ENCODE peak calls at places on chromosomes 2 and 18, in ten cellular contexts. One of them, this sample, is unnamed.

GRCh38 chr2:20382965-20383800 is 32.5 kb upstream of the PUM2 start:
- DNase-seq in GM23248: peak
- DNase-seq in amniotic stem cell: no peak
- DNase-seq in progenitor cell of endocrine pancreas: no peak
- DNase-seq in stimulated activated naive CD4-positive, alpha-beta T cell: no peak
- DNase-seq in T-helper 2 cell: no peak
- DNase-seq in immature natural killer cell: no peak
- DNase-seq in foreskin fibroblast: peak
- DNase-seq in trophoblast cell: no peak
- DNase-seq in activated gamma-delta T cell treated with anti-CD3 and anti-CD28 coated beads, Interleukin-2, amount 50 U/mL, for 16 hours: no peak
- DNase-seq in this sample: no peak

GRCh38 chr2:241869087-241869961 is at the start of gene RTP5:
- DNase-seq in GM23248: peak
- DNase-seq in amniotic stem cell: no peak
- DNase-seq in progenitor cell of endocrine pancreas: no peak
- DNase-seq in stimulated activated naive CD4-positive, alpha-beta T cell: no peak
- DNase-seq in T-helper 2 cell: no peak
- DNase-seq in immature natural killer cell: peak
- DNase-seq in foreskin fibroblast: no peak
- DNase-seq in trophoblast cell: no peak
- DNase-seq in activated gamma-delta T cell treated with anti-CD3 and anti-CD28 coated beads, Interleukin-2, amount 50 U/mL, for 16 hours: no peak
- DNase-seq in this sample: peak

GRCh38 chr2:233297076-233297475 is 10.5 kb upstream of the SAG start:
- DNase-seq in GM23248: no peak
- DNase-seq in amniotic stem cell: no peak
- DNase-seq in progenitor cell of endocrine pancreas: no peak
- DNase-seq in stimulated activated naive CD4-positive, alpha-beta T cell: no peak
- DNase-seq in T-helper 2 cell: no peak
- DNase-seq in immature natural killer cell: no peak
- DNase-seq in foreskin fibroblast: no peak
- DNase-seq in trophoblast cell: no peak
- DNase-seq in activated gamma-delta T cell treated with anti-CD3 and anti-CD28 coated beads, Interleukin-2, amount 50 U/mL, for 16 hours: no peak
- DNase-seq in this sample: no peak

GRCh38 chr2:46273225-46273863 is 23.9 kb upstream of the EPAS1 start:
- DNase-seq in GM23248: no peak
- DNase-seq in amniotic stem cell: no peak
- DNase-seq in progenitor cell of endocrine pancreas: no peak
- DNase-seq in stimulated activated naive CD4-positive, alpha-beta T cell: no peak
- DNase-seq in T-helper 2 cell: no peak
- DNase-seq in immature natural killer cell: no peak
- DNase-seq in foreskin fibroblast: no peak
- DNase-seq in trophoblast cell: no peak
- DNase-seq in activated gamma-delta T cell treated with anti-CD3 and anti-CD28 coated beads, Interleukin-2, amount 50 U/mL, for 16 hours: no peak
- DNase-seq in this sample: peak

GRCh38 chr18:36572135-36572856 is 256.5 kb downstream of the TPGS2 start:
- DNase-seq in GM23248: peak
- DNase-seq in amniotic stem cell: peak
- DNase-seq in progenitor cell of endocrine pancreas: peak
- DNase-seq in stimulated activated naive CD4-positive, alpha-beta T cell: no peak
- DNase-seq in T-helper 2 cell: no peak
- DNase-seq in immature natural killer cell: no peak
- DNase-seq in foreskin fibroblast: no peak
- DNase-seq in trophoblast cell: peak
- DNase-seq in activated gamma-delta T cell treated with anti-CD3 and anti-CD28 coated beads, Interleukin-2, amount 50 U/mL, for 16 hours: no peak
- DNase-seq in this sample: no peak

GRCh38 chr2:186734957-186735734 is 41.3 kb downstream of the FAM171B start:
- DNase-seq in GM23248: no peak
- DNase-seq in amniotic stem cell: no peak
- DNase-seq in progenitor cell of endocrine pancreas: no peak
- DNase-seq in stimulated activated naive CD4-positive, alpha-beta T cell: no peak
- DNase-seq in T-helper 2 cell: no peak
- DNase-seq in immature natural killer cell: no peak
- DNase-seq in foreskin fibroblast: no peak
- DNase-seq in trophoblast cell: no peak
- DNase-seq in activated gamma-delta T cell treated with anti-CD3 and anti-CD28 coated beads, Interleukin-2, amount 50 U/mL, for 16 hours: no peak
- DNase-seq in this sample: no peak

GRCh38 chr2:221088506-221088905 is 483.6 kb downstream of the EPHA4 start:
- DNase-seq in GM23248: no peak
- DNase-seq in amniotic stem cell: no peak
- DNase-seq in progenitor cell of endocrine pancreas: no peak
- DNase-seq in stimulated activated naive CD4-positive, alpha-beta T cell: no peak
- DNase-seq in T-helper 2 cell: no peak
- DNase-seq in immature natural killer cell: no peak
- DNase-seq in foreskin fibroblast: no peak
- DNase-seq in trophoblast cell: no peak
- DNase-seq in activated gamma-delta T cell treated with anti-CD3 and anti-CD28 coated beads, Interleukin-2, amount 50 U/mL, for 16 hours: no peak
- DNase-seq in this sample: no peak

GRCh38 chr2:234308073-234308813 is 188.6 kb downstream of the ARL4C start:
- DNase-seq in GM23248: no peak
- DNase-seq in amniotic stem cell: no peak
- DNase-seq in progenitor cell of endocrine pancreas: no peak
- DNase-seq in stimulated activated naive CD4-positive, alpha-beta T cell: no peak
- DNase-seq in T-helper 2 cell: no peak
- DNase-seq in immature natural killer cell: no peak
- DNase-seq in foreskin fibroblast: no peak
- DNase-seq in trophoblast cell: no peak
- DNase-seq in activated gamma-delta T cell treated with anti-CD3 and anti-CD28 coated beads, Interleukin-2, amount 50 U/mL, for 16 hours: no peak
- DNase-seq in this sample: no peak

GRCh38 chr2:186307871-186308270 is 178.2 kb upstream of the ZC3H15 start:
- DNase-seq in GM23248: no peak
- DNase-seq in amniotic stem cell: no peak
- DNase-seq in progenitor cell of endocrine pancreas: no peak
- DNase-seq in stimulated activated naive CD4-positive, alpha-beta T cell: no peak
- DNase-seq in T-helper 2 cell: no peak
- DNase-seq in immature natural killer cell: no peak
- DNase-seq in foreskin fibroblast: no peak
- DNase-seq in trophoblast cell: no peak
- DNase-seq in activated gamma-delta T cell treated with anti-CD3 and anti-CD28 coated beads, Interleukin-2, amount 50 U/mL, for 16 hours: no peak
- DNase-seq in this sample: no peak

GRCh38 chr18:65752625-65753325 is 2.0 kb downstream of the CDH7 start:
- DNase-seq in GM23248: no peak
- DNase-seq in amniotic stem cell: no peak
- DNase-seq in progenitor cell of endocrine pancreas: no peak
- DNase-seq in stimulated activated naive CD4-positive, alpha-beta T cell: no peak
- DNase-seq in T-helper 2 cell: no peak
- DNase-seq in immature natural killer cell: no peak
- DNase-seq in foreskin fibroblast: no peak
- DNase-seq in trophoblast cell: no peak
- DNase-seq in activated gamma-delta T cell treated with anti-CD3 and anti-CD28 coated beads, Interleukin-2, amount 50 U/mL, for 16 hours: no peak
- DNase-seq in this sample: no peak

GRCh38 chr2:2873450-2873811 is 504.2 kb downstream of the EIPR1 start:
- DNase-seq in GM23248: no peak
- DNase-seq in amniotic stem cell: no peak
- DNase-seq in progenitor cell of endocrine pancreas: no peak
- DNase-seq in stimulated activated naive CD4-positive, alpha-beta T cell: no peak
- DNase-seq in T-helper 2 cell: no peak
- DNase-seq in immature natural killer cell: no peak
- DNase-seq in foreskin fibroblast: no peak
- DNase-seq in trophoblast cell: no peak
- DNase-seq in activated gamma-delta T cell treated with anti-CD3 and anti-CD28 coated beads, Interleukin-2, amount 50 U/mL, for 16 hours: no peak
- DNase-seq in this sample: no peak